ENCODE peak calls at places on chromosomes 2 and 18, in four cellular contexts. One of them, this sample, is unnamed.

GRCh38 chr2:240290432-240291336 is 144.8 kb upstream of the GPC1 start:
- DNase-seq in HepG2: no peak
- DNase-seq in K562: no peak
- DNase-seq in HEK293T: no peak
- DNase-seq in this sample: no peak

GRCh38 chr2:232485333-232485756 is 2.3 kb downstream of the ECEL1 start:
- DNase-seq in HepG2: no peak
- DNase-seq in K562: no peak
- DNase-seq in HEK293T: no peak
- DNase-seq in this sample: no peak

GRCh38 chr2:27496357-27497287 is at the start of gene GCKR:
- DNase-seq in HepG2: peak; percentile 85
- DNase-seq in K562: peak; percentile 27
- DNase-seq in HEK293T: no peak
- DNase-seq in this sample: no peak

GRCh38 chr2:954687-955000 is 4.0 kb downstream of the SNTG2 start:
- DNase-seq in HepG2: no peak
- DNase-seq in K562: no peak
- DNase-seq in HEK293T: no peak
- DNase-seq in this sample: no peak

GRCh38 chr2:114550895-114551793 is 108.7 kb downstream of the DPP10 start:
- DNase-seq in HepG2: peak; percentile 74
- DNase-seq in K562: no peak
- DNase-seq in HEK293T: peak; percentile 37
- DNase-seq in this sample: peak; percentile 56

GRCh38 chr18:74249181-74249968 is 42.4 kb downstream of the CYB5A start:
- DNase-seq in HepG2: peak; percentile 84
- DNase-seq in K562: no peak
- DNase-seq in HEK293T: no peak
- DNase-seq in this sample: no peak

GRCh38 chr2:26457695-26458364 is 20.1 kb downstream of the OTOF start:
- DNase-seq in HepG2: no peak
- DNase-seq in K562: no peak
- DNase-seq in HEK293T: no peak
- DNase-seq in this sample: no peak

GRCh38 chr2:184683923-184684322 is 85.6 kb downstream of the ZNF804A start:
- DNase-seq in HepG2: no peak
- DNase-seq in K562: no peak
- DNase-seq in HEK293T: no peak
- DNase-seq in this sample: no peak

GRCh38 chr2:237939251-237939650 is 27.6 kb upstream of the UBE2F start:
- DNase-seq in HepG2: no peak
- DNase-seq in K562: no peak
- DNase-seq in HEK293T: no peak
- DNase-seq in this sample: no peak

GRCh38 chr18:58846325-58846724 is 18.4 kb upstream of the ZNF532 start:
- DNase-seq in HepG2: no peak
- DNase-seq in K562: no peak
- DNase-seq in HEK293T: no peak
- DNase-seq in this sample: no peak

GRCh38 chr18:379665-380356 is 112.0 kb upstream of the THOC1 start:
- DNase-seq in HepG2: no peak
- DNase-seq in K562: no peak
- DNase-seq in HEK293T: no peak
- DNase-seq in this sample: no peak
- TF ChIP-seq ELF4 in HepG2: no peak
- TF ChIP-seq ELF4 in K562: no peak
- TF ChIP-seq ELF4 in HEK293T: no peak
- TF ChIP-seq ELF4 in this sample: no peak

GRCh38 chr2:17646096-17646554 is 105.6 kb downstream of the VSNL1 start:
- DNase-seq in HepG2: peak; percentile 83
- DNase-seq in K562: peak; percentile 45
- DNase-seq in HEK293T: peak; percentile 45
- DNase-seq in this sample: peak; percentile 40
- TF ChIP-seq ELF4 in HepG2: no peak
- TF ChIP-seq ELF4 in K562: no peak
- TF ChIP-seq ELF4 in HEK293T: no peak
- TF ChIP-seq ELF4 in this sample: no peak

DNA sequence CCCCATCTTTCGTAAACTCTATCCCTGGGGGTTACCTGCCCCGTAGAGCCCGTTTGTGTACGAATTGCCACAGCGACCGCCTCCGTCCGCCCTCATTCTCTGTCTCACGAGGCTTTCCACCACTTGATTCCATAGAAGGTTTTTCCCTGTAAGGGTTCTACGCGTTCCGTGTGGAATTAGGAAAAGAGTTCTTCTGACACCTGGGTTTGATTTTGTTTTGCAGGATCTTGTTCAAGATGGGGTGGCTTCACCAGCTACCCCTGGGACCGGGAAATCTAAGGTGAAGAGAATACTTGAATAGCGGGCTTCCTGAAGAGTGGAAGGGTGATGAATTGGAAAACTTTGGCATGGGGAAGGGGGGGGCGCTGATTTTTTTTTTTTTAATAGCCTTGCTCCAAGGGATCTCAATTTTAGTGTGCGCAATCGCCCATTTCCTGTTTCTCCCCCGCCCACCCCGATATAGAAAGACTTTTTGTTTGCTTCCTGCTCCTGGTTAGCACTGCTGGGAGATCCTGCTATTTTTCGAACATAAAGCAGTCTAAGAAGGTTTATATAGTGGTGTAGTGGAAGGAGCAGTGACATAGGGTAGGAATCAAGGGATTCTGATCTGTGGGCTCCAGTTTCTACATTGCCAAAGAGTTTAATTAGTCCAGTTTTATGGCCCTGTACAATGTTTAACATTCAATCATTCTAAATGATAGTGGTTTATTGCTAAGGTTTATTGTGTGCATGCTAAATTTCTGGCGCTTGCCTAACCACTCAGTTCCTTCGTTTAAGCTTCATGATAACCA is 599 bp downstream of the GCC2 start:
- DNase-seq in HepG2: peak; percentile 44
- DNase-seq in K562: peak; percentile 22
- DNase-seq in HEK293T: peak; percentile 21
- DNase-seq in this sample: no peak
- TF ChIP-seq ELF4 in HepG2: no peak
- TF ChIP-seq ELF4 in K562: no peak
- TF ChIP-seq ELF4 in HEK293T: no peak
- TF ChIP-seq ELF4 in this sample: no peak

GRCh38 chr18:44778788-44779187 is 98.1 kb downstream of the SETBP1 start:
- DNase-seq in HepG2: no peak
- DNase-seq in K562: no peak
- DNase-seq in HEK293T: no peak
- DNase-seq in this sample: no peak
- TF ChIP-seq ELF4 in HepG2: no peak
- TF ChIP-seq ELF4 in K562: no peak
- TF ChIP-seq ELF4 in HEK293T: no peak
- TF ChIP-seq ELF4 in this sample: no peak

DNA sequence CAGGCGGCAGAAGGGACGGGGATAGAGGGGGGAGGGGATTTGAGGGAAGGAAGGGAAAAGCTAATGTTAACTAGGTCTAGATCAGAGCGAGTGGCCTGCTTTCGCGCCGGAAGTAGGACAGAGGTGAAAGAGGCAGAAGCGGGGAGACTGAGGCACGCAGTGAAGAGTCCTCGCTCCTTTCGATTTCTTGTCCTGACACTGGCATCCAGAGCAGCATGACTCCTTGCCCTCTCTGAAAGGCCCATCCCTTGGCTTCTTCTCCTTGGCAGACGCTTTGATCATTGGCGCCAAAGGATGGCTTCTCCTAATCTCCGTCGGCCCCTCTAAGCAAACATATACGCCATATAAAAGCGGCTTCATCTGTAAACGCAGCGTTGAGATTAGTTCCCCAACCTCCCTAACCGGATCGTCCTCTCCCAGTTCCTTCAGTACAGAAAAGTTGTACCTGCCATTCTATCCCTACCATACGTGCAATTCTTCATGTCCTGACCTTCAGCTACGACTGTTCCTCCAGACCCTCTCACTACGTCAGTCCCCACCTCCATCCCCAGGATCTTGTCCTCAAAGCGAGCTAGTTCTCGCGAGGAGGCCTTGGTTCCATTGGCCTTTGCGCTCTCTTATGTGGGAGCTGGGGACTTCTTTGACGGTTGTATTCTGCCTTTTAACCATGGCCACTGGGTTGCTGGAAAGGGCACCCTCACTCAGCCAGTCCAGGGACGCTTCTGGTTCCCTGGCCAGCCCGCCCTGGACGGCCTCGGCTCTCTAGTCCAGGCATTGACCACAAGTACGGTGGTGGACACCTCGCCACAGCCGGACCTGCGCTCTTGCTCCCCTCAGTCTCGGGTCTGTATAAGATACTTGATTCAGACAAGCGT is 857 bp upstream of the NEUROD1 start:
- DNase-seq in HepG2: no peak
- DNase-seq in K562: no peak
- DNase-seq in HEK293T: no peak
- DNase-seq in this sample: peak; percentile 37
- TF ChIP-seq ELF4 in HepG2: no peak
- TF ChIP-seq ELF4 in K562: no peak
- TF ChIP-seq ELF4 in HEK293T: no peak
- TF ChIP-seq ELF4 in this sample: no peak